ENCODE peak calls at places on chromosomes 1 and 21, in eight cellular contexts. S is activated naive CD8-positive, alpha-beta T cell treated with anti-CD3 and anti-CD28 coated beads for 36 hours; H is iris pigment epithelial cell; U is GM12878; W is tibial nerve; C is skeletal muscle cell; V is stimulated activated CD4-positive, alpha-beta T cell treated with anti-CD3 and anti-CD28 coated beads, Interleukin-4, amount 100 ng/mL, for 48 hours; I is activated CD4-positive, alpha-beta T cell treated with anti-CD3 and anti-CD28 coated beads, Interleukin-2, amount 50 U/mL, for 48 hours. T is an unnamed sample.

GRCh38 chr1:176032040-176032645 is 174.9 kb downstream of the COP1 start:
- DNase-seq in V (no peak), W (no peak), C (no peak), U (no peak), S (no peak), I (no peak), H (no peak), T (no peak)

GRCh38 chr1:108113496-108113895 is 86.6 kb downstream of the SLC25A24 start:
- DNase-seq in S (no peak), C (no peak), W (no peak), U (no peak), V (no peak), I (no peak), H (no peak), T (no peak)

GRCh38 chr1:198556969-198557368 is 16.5 kb upstream of the ATP6V1G3 start:
- DNase-seq in H (no peak), U (peak; percentile 71), C (no peak), I (peak; percentile 41), S (peak; percentile 44), W (no peak), V (peak; percentile 24), T (peak; percentile 82)

GRCh38 chr21:25578070-25578961 is 29.0 kb downstream of the MRPL39 start:
- DNase-seq in S (peak; percentile 51), H (no peak), U (peak; percentile 63), C (no peak), I (peak; percentile 76), V (peak; percentile 71), W (no peak), T (no peak)

GRCh38 chr1:35568975-35569395 is 4.1 kb upstream of the TFAP2E start:
- DNase-seq in H (peak; percentile 60), C (no peak), U (no peak), W (no peak), S (peak; percentile 54), I (peak; percentile 64), V (no peak), T (peak; percentile 48)

GRCh38 chr1:63693956-63694607 is 79.7 kb upstream of the ROR1 start:
- DNase-seq in I (no peak), V (no peak), H (peak; percentile 49), S (no peak), W (no peak), C (no peak), U (no peak), T (no peak)

GRCh38 chr21:44639331-44639655 is 2.1 kb downstream of the KRTAP10-10 start:
- DNase-seq in W (no peak), S (no peak), U (no peak), C (no peak), H (no peak), V (no peak), I (no peak), T (no peak)

GRCh38 chr1:149927535-149928387 is at the start of gene SF3B4:
- DNase-seq in S (peak; percentile 96), I (peak; percentile 95), C (peak; percentile 67), H (peak; percentile 96), W (peak; percentile 88), V (peak; percentile 96), U (peak; percentile 72), T (peak; percentile 93)

GRCh38 chr1:78491311-78492071 is 717 bp downstream of the PTGFR start:
- DNase-seq in W (peak; percentile 41), I (no peak), S (no peak), H (peak; percentile 53), C (no peak), U (no peak), V (no peak), T (no peak)

GRCh38 chr1:18182518-18183160 is 75.0 kb downstream of the IGSF21 start:
- DNase-seq in C (peak; percentile 0), S (no peak), I (no peak), H (peak; percentile 8), V (no peak), U (no peak), W (no peak), T (no peak)

GRCh38 chr1:223129229-223129851 is 13.7 kb downstream of the TLR5 start:
- DNase-seq in W (peak; percentile 58), S (peak; percentile 70), I (peak; percentile 79), V (peak; percentile 60), U (no peak), C (no peak), H (peak; percentile 32), T (peak; percentile 32)

GRCh38 chr1:54292015-54292739 is 92.2 kb downstream of the MRPL37 start:
- DNase-seq in U (no peak), S (no peak), C (no peak), W (no peak), H (no peak), I (no peak), V (no peak), T (no peak)

GRCh38 chr1:170893655-170894297 is 41.6 kb upstream of the MROH9 start:
- DNase-seq in W (no peak), H (no peak), C (no peak), S (no peak), I (no peak), U (no peak), V (no peak), T (no peak)

GRCh38 chr21:36852293-36852692 is 114.2 kb downstream of the HLCS start:
- DNase-seq in S (no peak), V (no peak), I (no peak), C (no peak), W (no peak), U (no peak), H (no peak), T (no peak)

GRCh38 chr1:15222653-15223303 is 24.2 kb upstream of the FHAD1 start:
- DNase-seq in V (no peak), I (no peak), C (no peak), W (no peak), S (no peak), H (no peak), U (no peak), T (no peak)

T was measured in central memory CD4-positive, alpha-beta T cell.